ENCODE peak calls at places on chromosomes 3 and 15, in eight cellular contexts. Y is SK-N-SH; T is hepatocyte; G is NCI-H1092 treated with DMSO at 0.1 percent for 48 hours; Z is endothelial cell; R is astrocyte of the spinal cord; J is AG08395; I is activated CD4-positive, alpha-beta T cell treated with anti-CD3 and anti-CD28 coated beads for 1 hour. K is an unnamed sample.

GRCh38 chr3:172449468-172450149 is 1.4 kb upstream of the GHSR start:
- DNase-seq in Y (peak; percentile 50), T (peak; percentile 64), G (no peak), Z (peak; percentile 66), R (peak; percentile 36), J (peak; percentile 52), I (no peak), K (no peak)

GRCh38 chr3:126058666-126059065 is 25.3 kb downstream of the SLC41A3 start:
- DNase-seq in Y (no peak), T (no peak), G (no peak), Z (no peak), R (no peak), J (no peak), I (no peak), K (no peak)

GRCh38 chr3:64332461-64333350 is 107.4 kb upstream of the PRICKLE2 start:
- DNase-seq in Y (no peak), T (no peak), G (no peak), Z (no peak), R (no peak), J (peak; percentile 18), I (no peak), K (no peak)

GRCh38 chr3:98824256-98824655 is 61.1 kb downstream of the ST3GAL6 start:
- DNase-seq in Y (no peak), T (no peak), G (no peak), Z (no peak), R (no peak), J (no peak), I (no peak), K (no peak)

GRCh38 chr3:56862352-56863062 is 60.8 kb upstream of the ARHGEF3 start:
- DNase-seq in Y (no peak), T (no peak), G (no peak), Z (no peak), R (peak; percentile 88), J (peak; percentile 25), I (no peak), K (peak; percentile 88)

GRCh38 chr3:127495821-127496220 is 94.7 kb downstream of the TPRA1 start:
- DNase-seq in Y (no peak), T (no peak), G (no peak), Z (no peak), R (no peak), J (no peak), I (no peak), K (no peak)

GRCh38 chr15:32825219-32825618 is 107.4 kb downstream of the GREM1 start:
- DNase-seq in Y (no peak), T (no peak), G (no peak), Z (no peak), R (no peak), J (no peak), I (no peak), K (no peak)

GRCh38 chr15:68389936-68390790 is 41.8 kb downstream of the ITGA11 start:
- DNase-seq in Y (no peak), T (no peak), G (no peak), Z (no peak), R (peak; percentile 72), J (no peak), I (no peak), K (no peak)

GRCh38 chr3:53354945-53355498 is 7.7 kb upstream of the DCP1A start:
- DNase-seq in Y (no peak), T (no peak), G (no peak), Z (no peak), R (peak; percentile 19), J (no peak), I (no peak), K (no peak)

GRCh38 chr15:39874890-39875549 is 45.0 kb downstream of the GPR176 start:
- DNase-seq in Y (peak; percentile 40), T (peak; percentile 38), G (peak; percentile 19), Z (peak; percentile 33), R (peak; percentile 43), J (peak; percentile 40), I (no peak), K (peak; percentile 17)

GRCh38 chr3:131804565-131805133 is 230.2 kb downstream of the CPNE4 start:
- DNase-seq in Y (no peak), T (peak; percentile 6), G (no peak), Z (no peak), R (no peak), J (no peak), I (no peak), K (no peak)